ENCODE peak calls at places on chromosomes 1 and 21, in four cellular contexts. One of them, this sample, is unnamed. For H4K20me1, the result is how much of the 10 kb centered on the place peaks cover.

GRCh38 chr1:148318123-148318899 is 164.8 kb downstream of the PPIAL4G start:
- DNase-seq in SK-N-SH: no peak
- DNase-seq in GM12878: peak
- DNase-seq in H1: peak
- DNase-seq in this sample: no peak

GRCh38 chr1:87329756-87330200 is 1.1 kb downstream of the LMO4 start:
- DNase-seq in SK-N-SH: no peak
- DNase-seq in GM12878: no peak
- DNase-seq in H1: no peak
- DNase-seq in this sample: no peak

GRCh38 chr1:189607477-189608096 is 870.1 kb downstream of the BRINP3 start:
- DNase-seq in SK-N-SH: no peak
- DNase-seq in GM12878: no peak
- DNase-seq in H1: no peak
- DNase-seq in this sample: no peak

GRCh38 chr1:88150330-88150729 is 533.7 kb upstream of the PKN2 start:
- DNase-seq in SK-N-SH: no peak
- DNase-seq in GM12878: peak
- DNase-seq in H1: no peak
- DNase-seq in this sample: no peak

GRCh38 chr1:220876511-220877347 is 2.5 kb upstream of the HLX start:
- DNase-seq in SK-N-SH: peak
- DNase-seq in GM12878: no peak
- DNase-seq in H1: peak
- DNase-seq in this sample: no peak

GRCh38 chr1:24236170-24237045 is 49.3 kb upstream of the IFNLR1 start:
- DNase-seq in SK-N-SH: no peak
- DNase-seq in GM12878: no peak
- DNase-seq in H1: peak
- DNase-seq in this sample: no peak

GRCh38 chr21:39527664-39528381 is 76.1 kb downstream of the SH3BGR start:
- DNase-seq in SK-N-SH: no peak
- DNase-seq in GM12878: no peak
- DNase-seq in H1: no peak
- DNase-seq in this sample: no peak

GRCh38 chr1:67041836-67042503 is 12.0 kb downstream of the SLC35D1 start:
- DNase-seq in SK-N-SH: no peak
- DNase-seq in GM12878: no peak
- DNase-seq in H1: no peak
- DNase-seq in this sample: no peak

GRCh38 chr1:202266061-202266765 is 72.6 kb downstream of the LGR6 start:
- DNase-seq in SK-N-SH: no peak
- DNase-seq in GM12878: no peak
- DNase-seq in H1: no peak
- DNase-seq in this sample: no peak

GRCh38 chr1:198196630-198197029 is 39.8 kb downstream of the NEK7 start:
- DNase-seq in SK-N-SH: no peak
- DNase-seq in GM12878: no peak
- DNase-seq in H1: no peak
- DNase-seq in this sample: no peak

GRCh38 chr1:228141082-228141870 is 1.2 kb downstream of the GUK1 start:
- DNase-seq in SK-N-SH: peak
- DNase-seq in GM12878: no peak
- DNase-seq in H1: no peak
- DNase-seq in this sample: no peak

GRCh38 chr1:98420376-98421097 is 241.0 kb upstream of the SNX7 start:
- DNase-seq in SK-N-SH: no peak
- DNase-seq in GM12878: no peak
- DNase-seq in H1: no peak
- DNase-seq in this sample: no peak

GRCh38 chr21:42302794-42303193 is 12.4 kb downstream of the TFF3 start:
- DNase-seq in SK-N-SH: no peak
- DNase-seq in GM12878: no peak
- DNase-seq in H1: no peak
- DNase-seq in this sample: no peak
- TF ChIP-seq NRF1 in SK-N-SH: no peak
- TF ChIP-seq NRF1 in GM12878: no peak
- TF ChIP-seq NRF1 in H1: no peak
- TF ChIP-seq NRF1 in this sample: no peak

DNA sequence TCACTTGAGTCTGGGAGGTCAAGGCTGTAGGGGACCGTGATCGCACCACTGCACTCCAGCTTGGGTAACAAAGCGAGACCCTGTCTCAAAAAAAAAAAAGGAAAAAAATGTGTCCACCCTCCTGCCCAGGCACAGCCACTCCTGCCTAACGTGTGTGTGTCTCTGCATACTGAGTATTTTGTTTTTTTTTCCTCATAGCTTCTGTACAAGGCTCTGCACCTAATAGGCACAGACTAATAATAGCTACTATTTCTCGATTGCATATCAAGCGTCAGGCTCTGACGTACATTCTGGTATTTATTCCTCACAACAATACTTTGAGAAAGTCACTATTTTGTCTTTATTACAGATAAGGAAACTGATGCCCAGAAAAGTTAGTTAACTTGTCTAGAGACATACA is 5.0 kb downstream of the PTGFRN start:
- DNase-seq in SK-N-SH: no peak
- DNase-seq in GM12878: no peak
- DNase-seq in H1: no peak
- DNase-seq in this sample: no peak
- H4K20me1 ChIP-seq in SK-N-SH: under half
- H4K20me1 ChIP-seq in GM12878: under half
- H4K20me1 ChIP-seq in H1: under half
- H4K20me1 ChIP-seq in this sample: under half

GRCh38 chr1:93516164-93516563 is 68.2 kb downstream of the FNBP1L start:
- DNase-seq in SK-N-SH: no peak
- DNase-seq in GM12878: peak
- DNase-seq in H1: no peak
- DNase-seq in this sample: peak
- TF ChIP-seq NRF1 in SK-N-SH: no peak
- TF ChIP-seq NRF1 in GM12878: no peak
- TF ChIP-seq NRF1 in H1: no peak
- TF ChIP-seq NRF1 in this sample: no peak

DNA sequence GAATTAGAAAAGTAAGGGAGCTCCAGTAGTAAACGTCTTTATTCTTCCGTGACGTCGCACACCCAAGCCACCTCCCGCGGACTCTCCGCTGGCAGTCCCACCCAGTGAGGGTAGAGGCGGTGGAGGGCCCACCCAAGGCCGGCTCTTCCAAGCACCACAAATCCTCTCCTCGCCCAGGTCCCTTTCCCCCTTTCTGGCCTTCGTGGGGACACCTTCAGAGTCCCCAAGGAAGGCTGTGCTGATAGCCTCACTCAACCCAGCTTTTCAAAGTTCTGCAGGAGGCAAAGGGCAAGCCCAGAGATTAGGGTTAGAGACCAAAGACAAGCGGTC is 349 bp upstream of the GPN2 start:
- DNase-seq in SK-N-SH: no peak
- DNase-seq in GM12878: no peak
- DNase-seq in H1: no peak
- DNase-seq in this sample: no peak
- H4K20me1 ChIP-seq in SK-N-SH: under half
- H4K20me1 ChIP-seq in GM12878: under half
- H4K20me1 ChIP-seq in H1: under half
- H4K20me1 ChIP-seq in this sample: under half

DNA sequence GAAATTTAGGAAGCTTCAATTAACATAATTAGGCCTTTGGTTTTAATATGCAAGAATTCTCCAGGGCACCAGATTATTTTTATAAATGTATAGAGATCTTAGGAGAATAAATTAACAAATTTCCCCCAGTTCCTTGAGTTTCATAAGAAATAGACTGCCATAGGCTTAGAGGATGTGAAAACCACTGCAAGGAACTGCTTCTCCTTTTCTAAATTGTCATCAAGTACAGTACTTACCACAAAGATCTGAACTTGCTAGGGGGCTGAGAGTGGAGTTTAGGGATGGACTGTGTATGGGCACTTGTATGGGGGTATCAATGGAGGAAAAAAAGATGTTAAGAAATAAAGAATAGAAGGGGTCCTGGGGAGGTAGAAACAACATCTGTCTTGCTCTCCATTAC is 31.1 kb downstream of the LHX8 start:
- DNase-seq in SK-N-SH: no peak
- DNase-seq in GM12878: no peak
- DNase-seq in H1: no peak
- DNase-seq in this sample: no peak
- TF ChIP-seq NRF1 in SK-N-SH: no peak
- TF ChIP-seq NRF1 in GM12878: no peak
- TF ChIP-seq NRF1 in H1: no peak
- TF ChIP-seq NRF1 in this sample: no peak

This sample was measured in K562.